ENCODE peak calls at places on chromosome 1, in four cellular contexts. One of them, this sample, is unnamed.

GRCh38 chr1:7127322-7128050 is 342.2 kb downstream of the CAMTA1 start:
- DNase-seq in K562: no peak
- DNase-seq in HL-60: no peak
- DNase-seq in GM12878: no peak
- DNase-seq in this sample: no peak

GRCh38 chr1:63799810-63800209 is 26.0 kb downstream of the ROR1 start:
- DNase-seq in K562: no peak
- DNase-seq in GM12878: no peak
- DNase-seq in HL-60: no peak
- DNase-seq in this sample: no peak

GRCh38 chr1:9890224-9890731 is 19.8 kb downstream of the CTNNBIP1 start:
- DNase-seq in K562: peak
- DNase-seq in GM12878: no peak
- DNase-seq in HL-60: no peak
- DNase-seq in this sample: no peak

GRCh38 chr1:157390646-157391045 is 161.7 kb downstream of the FCRL5 start:
- DNase-seq in HL-60: no peak
- DNase-seq in K562: no peak
- DNase-seq in GM12878: no peak
- DNase-seq in this sample: no peak

GRCh38 chr1:116574581-116575291 is 3.9 kb upstream of the CD58 start:
- DNase-seq in K562: peak
- DNase-seq in HL-60: no peak
- DNase-seq in GM12878: no peak
- DNase-seq in this sample: peak

GRCh38 chr1:153434746-153435455 is 18.6 kb downstream of the S100A7A start:
- DNase-seq in HL-60: no peak
- DNase-seq in GM12878: no peak
- DNase-seq in K562: peak
- DNase-seq in this sample: no peak

GRCh38 chr1:119779869-119780356 is 11.2 kb upstream of the HMGCS2 start:
- DNase-seq in K562: no peak
- DNase-seq in GM12878: no peak
- DNase-seq in HL-60: no peak
- DNase-seq in this sample: no peak

GRCh38 chr1:75345538-75346292 is 211.5 kb downstream of the LHX8 start:
- DNase-seq in GM12878: no peak
- DNase-seq in HL-60: no peak
- DNase-seq in K562: no peak
- DNase-seq in this sample: no peak

GRCh38 chr1:227889047-227889862 is 58.5 kb downstream of the WNT9A start:
- DNase-seq in K562: peak
- DNase-seq in GM12878: no peak
- DNase-seq in HL-60: no peak
- DNase-seq in this sample: peak

GRCh38 chr1:161805399-161806197 is 39.5 kb downstream of the ATF6 start:
- DNase-seq in GM12878: no peak
- DNase-seq in HL-60: no peak
- DNase-seq in K562: no peak
- DNase-seq in this sample: no peak

GRCh38 chr1:168636200-168636599 is 59.8 kb downstream of the XCL1 start:
- DNase-seq in K562: no peak
- DNase-seq in GM12878: no peak
- DNase-seq in HL-60: no peak
- DNase-seq in this sample: no peak

GRCh38 chr1:158992787-158993312 is 16.9 kb upstream of the IFI16 start:
- DNase-seq in HL-60: no peak
- DNase-seq in GM12878: no peak
- DNase-seq in K562: no peak
- DNase-seq in this sample: no peak

GRCh38 chr1:32426489-32427255 is 32.4 kb upstream of the BSDC1 start:
- DNase-seq in GM12878: no peak
- DNase-seq in K562: no peak
- DNase-seq in HL-60: no peak
- DNase-seq in this sample: no peak

GRCh38 chr1:147062951-147063350 is 109.3 kb downstream of the PRKAB2 start:
- DNase-seq in K562: no peak
- DNase-seq in GM12878: no peak
- DNase-seq in HL-60: no peak
- DNase-seq in this sample: no peak

GRCh38 chr1:109089242-109090015 is 1.1 kb upstream of the TMEM167B start:
- DNase-seq in GM12878: no peak
- DNase-seq in HL-60: no peak
- DNase-seq in K562: peak
- DNase-seq in this sample: no peak

GRCh38 chr1:1063945-1064831 is 9.9 kb downstream of the RNF223 start:
- DNase-seq in GM12878: peak
- DNase-seq in HL-60: peak
- DNase-seq in K562: peak
- DNase-seq in this sample: peak

GRCh38 chr1:228015276-228016180 is 8.7 kb downstream of the WNT3A start:
- DNase-seq in HL-60: no peak
- DNase-seq in GM12878: no peak
- DNase-seq in K562: no peak
- DNase-seq in this sample: no peak

GRCh38 chr1:18901147-18901951 is 1.0 kb downstream of the ALDH4A1 start:
- DNase-seq in GM12878: no peak
- DNase-seq in HL-60: peak
- DNase-seq in K562: no peak
- DNase-seq in this sample: no peak

GRCh38 chr1:107599220-107599619 is 365.8 kb downstream of the VAV3 start:
- DNase-seq in K562: no peak
- DNase-seq in HL-60: no peak
- DNase-seq in GM12878: no peak
- DNase-seq in this sample: no peak

DNA sequence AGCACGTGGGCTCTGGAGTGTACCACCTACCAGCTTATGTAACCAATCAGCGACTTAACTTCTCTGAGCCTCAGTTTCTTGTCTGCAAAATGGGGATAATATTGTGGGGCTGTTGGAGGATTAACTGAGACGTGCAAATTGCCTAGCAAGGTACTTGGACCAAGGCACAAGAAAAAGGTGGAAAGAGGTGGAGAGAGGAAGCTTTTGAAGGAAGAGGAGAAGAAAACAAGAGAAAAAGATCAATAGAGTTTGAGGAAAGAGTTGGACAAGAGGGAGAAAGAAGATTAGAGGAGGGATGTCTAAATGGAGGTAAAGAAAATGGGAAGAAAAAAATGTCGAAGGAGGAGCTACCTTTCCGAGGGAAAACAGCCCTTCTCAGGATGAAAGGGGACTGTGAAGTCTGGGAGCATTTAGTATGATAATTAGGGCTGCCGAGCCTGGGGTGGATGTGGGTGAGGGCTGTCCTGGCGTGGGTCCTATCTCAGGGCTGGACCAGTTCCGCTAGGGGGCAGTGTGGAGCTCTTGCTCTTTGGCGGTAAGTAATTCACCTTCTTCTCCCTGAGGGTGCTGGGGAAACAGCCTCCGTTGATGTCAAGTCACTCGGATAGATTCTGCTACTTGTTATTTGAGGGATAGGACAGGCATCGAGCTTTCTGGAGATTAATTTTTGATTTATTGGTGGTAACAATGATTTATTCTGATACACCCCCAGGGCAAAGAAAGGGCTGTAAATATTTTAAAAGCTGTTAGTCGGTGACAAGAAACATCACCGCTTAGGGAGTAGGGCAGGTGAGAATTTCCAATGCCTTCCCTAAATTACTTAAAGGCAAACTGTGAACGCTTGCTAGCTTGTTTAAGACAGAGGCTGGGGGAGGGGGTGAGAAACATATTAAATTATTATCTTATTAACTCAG is 79.0 kb upstream of the NFASC start:
- DNase-seq in HL-60: no peak
- DNase-seq in GM12878: no peak
- DNase-seq in K562: peak
- DNase-seq in this sample: peak
- TF ChIP-seq SPI1 in HL-60: no peak
- TF ChIP-seq SPI1 in GM12878: no peak
- TF ChIP-seq SPI1 in K562: no peak
- TF ChIP-seq SPI1 in this sample: no peak

DNA sequence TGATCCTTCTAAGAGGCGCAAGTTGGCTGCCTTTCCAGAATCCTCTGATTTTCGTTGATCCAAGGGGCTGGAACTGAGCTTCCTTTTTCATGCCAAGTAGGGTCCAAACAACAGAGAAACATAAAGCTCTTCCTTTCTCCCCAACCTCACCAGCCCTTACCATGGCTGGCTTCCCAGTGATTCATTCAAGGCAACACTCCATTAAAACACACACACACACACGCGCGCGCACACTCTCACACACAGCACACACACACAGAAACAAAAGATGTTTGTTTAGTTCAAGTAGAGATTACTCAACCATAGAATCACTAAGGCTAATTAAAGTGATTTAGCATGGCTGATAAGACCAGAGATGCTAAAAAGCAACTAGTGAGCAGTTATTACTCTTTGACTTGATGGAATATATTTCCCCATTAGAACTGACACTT is 13.0 kb upstream of the GUCA2A start:
- DNase-seq in HL-60: no peak
- DNase-seq in K562: no peak
- DNase-seq in GM12878: no peak
- DNase-seq in this sample: no peak
- TF ChIP-seq SPI1 in HL-60: no peak
- TF ChIP-seq SPI1 in K562: no peak
- TF ChIP-seq SPI1 in GM12878: no peak
- TF ChIP-seq SPI1 in this sample: no peak

GRCh38 chr1:171912509-171913185 is 71.3 kb downstream of the DNM3 start:
- DNase-seq in HL-60: no peak
- DNase-seq in K562: no peak
- DNase-seq in GM12878: no peak
- DNase-seq in this sample: no peak
- TF ChIP-seq SPI1 in HL-60: no peak
- TF ChIP-seq SPI1 in K562: no peak
- TF ChIP-seq SPI1 in GM12878: no peak
- TF ChIP-seq SPI1 in this sample: no peak

DNA sequence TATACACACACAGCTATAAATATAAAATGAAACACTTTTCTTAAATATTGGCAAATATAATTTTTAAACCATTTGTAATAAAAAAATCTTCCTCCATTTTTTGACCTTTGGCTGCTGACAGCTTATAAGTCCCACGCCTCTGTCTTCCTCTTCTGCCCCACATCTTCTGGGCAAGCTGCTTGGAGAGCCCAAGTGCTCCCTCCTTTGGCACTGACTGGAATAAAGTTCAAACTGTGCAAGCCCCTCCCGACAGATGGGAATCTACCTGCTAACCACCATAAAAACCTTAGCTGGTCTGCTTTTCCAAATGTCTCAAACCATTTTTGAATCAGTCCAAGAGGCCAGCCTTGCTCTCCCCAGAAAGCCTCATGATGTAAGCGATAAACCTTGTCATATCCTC is 99.7 kb downstream of the SNX7 start:
- DNase-seq in K562: no peak
- DNase-seq in GM12878: no peak
- DNase-seq in HL-60: no peak
- DNase-seq in this sample: no peak
- TF ChIP-seq SPI1 in K562: no peak
- TF ChIP-seq SPI1 in GM12878: no peak
- TF ChIP-seq SPI1 in HL-60: no peak
- TF ChIP-seq SPI1 in this sample: no peak